ENCODE peak calls at places on chromosomes 4 and X, in five cellular contexts. O is uterus, Y is left ventricle myocardium inferior, D is A673, U is colonic mucosa. I is an unnamed sample.

GRCh38 chr4:87849612-87850011 is 16.8 kb downstream of the MEPE start:
- DNase-seq in Y (no peak), O (no peak), D (no peak), U (no peak), I (no peak)

GRCh38 chr4:12239897-12240636 is 811.4 kb upstream of the HS3ST1 start:
- DNase-seq in Y (no peak), O (no peak), D (no peak), U (no peak), I (no peak)

GRCh38 chrX:39773923-39774803 is 323.6 kb downstream of the BCOR start:
- DNase-seq in D (no peak), Y (no peak), O (no peak), U (no peak), I (no peak)

GRCh38 chr4:173494013-173494970 is 35.7 kb downstream of the HAND2 start:
- DNase-seq in D (peak; percentile 85), Y (peak; percentile 39), O (peak; percentile 51), U (peak; percentile 78), I (peak; percentile 47)

GRCh38 chr4:94446386-94446785 is 5.4 kb upstream of the PDLIM5 start:
- DNase-seq in D (no peak), O (no peak), U (no peak), Y (no peak), I (no peak)

GRCh38 chrX:31260351-31260750 is 188.5 kb upstream of the FTHL17 start:
- DNase-seq in U (no peak), Y (no peak), O (no peak), D (no peak), I (no peak)

GRCh38 chrX:45803383-45803921 is 602.8 kb upstream of the DIPK2B start:
- DNase-seq in Y (no peak), O (no peak), D (peak; percentile 37), U (no peak), I (no peak)

GRCh38 chrX:134803551-134804183 is 145.4 kb upstream of the PLAC1 start:
- DNase-seq in Y (no peak), D (no peak), U (no peak), O (no peak), I (no peak)

GRCh38 chr4:56084849-56085248 is 136.1 kb downstream of the CEP135 start:
- DNase-seq in D (no peak), O (no peak), Y (no peak), U (no peak), I (no peak)

GRCh38 chrX:15114865-15115566 is 154.9 kb downstream of the ASB9 start:
- DNase-seq in U (no peak), Y (no peak), O (no peak), D (no peak), I (no peak)

GRCh38 chr4:106329027-106329618 is 12.8 kb downstream of the AIMP1 start:
- DNase-seq in Y (no peak), D (peak; percentile 59), U (no peak), O (no peak), I (no peak)

GRCh38 chr4:123597586-123597985 is 201.0 kb downstream of the SPRY1 start:
- DNase-seq in D (no peak), U (no peak), Y (no peak), O (no peak), I (no peak)

GRCh38 chr4:124188601-124189000 is 523.9 kb downstream of the ANKRD50 start:
- DNase-seq in U (no peak), Y (no peak), O (no peak), D (no peak), I (no peak)

GRCh38 chr4:14831447-14831846 is 170.8 kb upstream of the CPEB2 start:
- DNase-seq in Y (no peak), O (no peak), D (no peak), U (no peak), I (no peak)

GRCh38 chrX:151754042-151754419 is 19.5 kb downstream of the CNGA2 start:
- DNase-seq in D (peak; percentile 4), O (peak; percentile 22), U (no peak), Y (no peak), I (no peak)

GRCh38 chr4:62377700-62378099 is 1177.6 kb downstream of the ADGRL3 start:
- DNase-seq in U (no peak), Y (no peak), D (no peak), O (no peak), I (no peak)

GRCh38 chr4:78528327-78528726 is 23.2 kb upstream of the ANXA3 start:
- DNase-seq in O (no peak), Y (no peak), D (no peak), U (no peak), I (no peak)

GRCh38 chrX:57821703-57822375 is 88.4 kb downstream of the ZXDA start:
- DNase-seq in Y (no peak), U (peak; percentile 36), D (peak; percentile 81), O (no peak), I (peak; percentile 25)

GRCh38 chr4:105306158-105306781 is 159.6 kb downstream of the TET2 start:
- DNase-seq in U (no peak), D (peak; percentile 7), Y (no peak), O (no peak), I (no peak)

GRCh38 chr4:18957721-18958120 is 936.2 kb upstream of the LCORL start:
- DNase-seq in U (no peak), O (no peak), D (no peak), Y (no peak), I (no peak)

GRCh38 chr4:110193822-110194761 is 4.3 kb downstream of the ELOVL6 start:
- DNase-seq in O (peak; percentile 74), Y (peak; percentile 52), D (peak; percentile 98), U (peak; percentile 90), I (peak; percentile 50)

GRCh38 chr4:175671491-175671934 is 140.6 kb downstream of the GPM6A start:
- DNase-seq in D (peak; percentile 12), Y (no peak), U (no peak), O (no peak), I (no peak)

GRCh38 chrX:154369453-154370299 is 4.8 kb downstream of the FLNA start:
- DNase-seq in O (peak; percentile 86), D (peak; percentile 94), U (peak; percentile 59), Y (peak; percentile 84), I (peak; percentile 92)

GRCh38 chrX:12489341-12489740 is 301.9 kb upstream of the PRPS2 start:
- DNase-seq in D (no peak), U (no peak), Y (no peak), O (no peak), I (no peak)

GRCh38 chr4:125049711-125050110 is 265.0 kb upstream of the FAT4 start:
- DNase-seq in D (no peak), U (no peak), O (no peak), Y (no peak), I (no peak)

GRCh38 chr4:122712782-122713181 is 19.7 kb upstream of the BBS12 start:
- DNase-seq in O (no peak), Y (no peak), U (no peak), D (no peak), I (no peak)

GRCh38 chr4:117385531-117385930 is 300.2 kb upstream of the TRAM1L1 start:
- DNase-seq in D (no peak), U (no peak), O (no peak), Y (no peak), I (no peak)

GRCh38 chr4:5784960-5785611 is 74.1 kb downstream of the EVC start:
- DNase-seq in O (no peak), Y (no peak), U (no peak), D (no peak), I (no peak)

GRCh38 chr4:168153596-168154440 is 61.5 kb downstream of the ANXA10 start:
- DNase-seq in Y (peak; percentile 74), O (peak; percentile 43), D (peak; percentile 81), U (peak; percentile 78), I (peak; percentile 49)

GRCh38 chr4:7904108-7904516 is 35.5 kb downstream of the AFAP1 start:
- DNase-seq in D (no peak), U (no peak), Y (no peak), O (no peak), I (no peak)

GRCh38 chr4:86855572-86855971 is 6.4 kb upstream of the SLC10A6 start:
- DNase-seq in U (no peak), O (no peak), Y (no peak), D (no peak), I (no peak)

GRCh38 chr4:15004701-15005301 is 2.5 kb downstream of the CPEB2 start:
- DNase-seq in U (peak; percentile 88), Y (peak; percentile 90), D (peak; percentile 63), O (peak; percentile 82), I (peak; percentile 93)

GRCh38 chrX:9862525-9862924 is 76.3 kb downstream of the SHROOM2 start:
- DNase-seq in Y (no peak), O (no peak), D (no peak), U (no peak), I (no peak)

GRCh38 chr4:118742050-118742449 is 56.9 kb downstream of the METTL14 start:
- DNase-seq in U (no peak), D (no peak), O (no peak), Y (no peak), I (no peak)

DNA sequence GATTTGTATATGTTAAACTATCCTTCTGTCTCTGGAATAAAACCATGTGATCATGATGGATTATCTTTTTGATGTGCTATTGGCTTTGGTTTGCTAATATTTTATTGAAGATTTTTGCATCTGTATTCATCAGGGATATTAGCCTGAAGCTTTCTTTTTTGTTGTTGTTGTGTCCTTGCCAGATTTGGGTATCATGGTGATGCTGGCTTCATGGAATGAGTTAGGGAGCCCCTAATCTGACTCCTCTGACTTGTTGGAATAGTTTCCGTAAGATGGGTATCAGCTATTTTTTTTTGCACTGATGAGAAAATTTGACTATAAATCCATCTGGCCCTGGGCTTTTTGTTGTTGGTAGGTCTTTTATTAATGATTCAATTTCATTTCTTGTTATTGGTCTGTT is 45.7 kb downstream of the ATP10D start:
- DNase-seq in O (no peak), U (no peak), Y (no peak), D (no peak), I (no peak)
- H3K27ac ChIP-seq in O (peak overlapping the region; percentile 57), U (no peak overlapping the region), Y (no peak overlapping the region), D (no peak overlapping the region), I (no peak overlapping the region)

GRCh38 chrX:136162827-136163427 is 15.6 kb downstream of the FHL1 start:
- DNase-seq in O (peak; percentile 49), D (peak; percentile 66), U (peak; percentile 51), Y (peak; percentile 54), I (peak; percentile 70)
- H3K27ac ChIP-seq in O (peak overlapping the region; percentile 88), D (no peak overlapping the region), U (no peak overlapping the region), Y (peak overlapping the region; percentile 67), I (peak overlapping the region; percentile 43)

DNA sequence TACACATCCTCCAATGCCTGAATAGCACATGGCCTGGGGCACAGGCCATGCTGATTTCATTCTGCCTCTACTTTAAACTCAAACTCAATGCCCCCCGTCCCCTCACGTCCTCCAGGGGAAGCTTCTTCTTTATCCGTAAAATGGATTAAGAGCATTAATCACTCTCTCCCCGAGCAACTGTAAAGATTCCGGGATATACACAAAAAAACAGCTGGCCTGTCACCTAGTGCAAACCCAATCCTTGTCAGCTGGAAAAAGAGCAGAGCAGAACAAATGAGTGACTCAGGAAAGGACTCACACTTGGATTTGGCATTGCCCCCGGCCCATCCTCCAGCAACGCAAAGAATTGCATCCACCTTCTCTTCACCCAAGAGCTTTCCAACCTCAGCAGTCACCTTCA is 7.8 kb downstream of the QDPR start:
- DNase-seq in U (no peak), D (peak; percentile 86), O (no peak), Y (no peak), I (no peak)
- H3K27ac ChIP-seq in U (no peak overlapping the region), D (peak overlapping the region; percentile 25), O (no peak overlapping the region), Y (no peak overlapping the region), I (no peak overlapping the region)

DNA sequence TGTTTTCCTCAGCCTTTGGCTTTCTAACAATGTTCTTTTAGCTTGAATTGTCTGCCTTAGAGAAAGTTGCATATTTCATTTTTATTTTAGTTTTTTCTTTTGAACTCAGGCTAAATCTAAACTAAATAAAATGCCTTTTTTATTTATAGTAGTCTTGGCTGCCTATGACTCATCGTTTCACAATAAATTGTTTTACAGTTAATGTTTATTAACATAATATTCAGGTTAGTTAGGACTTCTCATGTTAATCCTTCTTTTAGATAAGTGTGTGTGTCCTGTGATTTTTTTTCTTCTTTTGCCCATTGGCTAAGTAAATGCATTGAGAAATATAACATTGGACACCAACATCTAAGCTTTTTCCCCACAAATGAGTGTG is 1.6 kb downstream of the RP2 start:
- DNase-seq in U (no peak), O (no peak), Y (no peak), D (no peak), I (no peak)
- H3K27ac ChIP-seq in U (no peak overlapping the region), O (no peak overlapping the region), Y (no peak overlapping the region), D (peak overlapping the region; percentile 82), I (no peak overlapping the region)